ENCODE peak calls at places on chromosomes 6 and 20, in five cellular contexts. N is fibroblast of pulmonary artery, T is B cell, D is A549, G is BE2C. X is an unnamed sample.

GRCh38 chr6:51569594-51569993 is 517.8 kb downstream of the PKHD1 start:
- DNase-seq in D (no peak), G (peak), T (no peak), N (no peak), X (no peak)

GRCh38 chr6:21885532-21886089 is 292.1 kb downstream of the SOX4 start:
- DNase-seq in G (peak), D (peak), T (no peak), N (peak), X (peak)

GRCh38 chr6:12348530-12349511 is 58.7 kb downstream of the EDN1 start:
- DNase-seq in G (no peak), T (no peak), N (peak), D (peak), X (no peak)

GRCh38 chr6:113694278-113695077 is 162.7 kb upstream of the MARCKS start:
- DNase-seq in G (no peak), T (no peak), N (no peak), D (peak), X (no peak)

GRCh38 chr20:32465092-32465900 is 107.2 kb downstream of the ASXL1 start:
- DNase-seq in T (no peak), N (peak), G (peak), D (peak), X (peak)

GRCh38 chr20:9886227-9886626 is 47.4 kb upstream of the PAK5 start:
- DNase-seq in G (no peak), N (no peak), D (no peak), T (no peak), X (no peak)

GRCh38 chr6:9699890-9700289 is 715.0 kb downstream of the TFAP2A start:
- DNase-seq in G (no peak), D (no peak), N (no peak), T (no peak), X (no peak)

GRCh38 chr6:12801141-12801540 is 84.6 kb downstream of the PHACTR1 start:
- DNase-seq in G (no peak), T (no peak), D (no peak), N (peak), X (no peak)

GRCh38 chr6:155782320-155782730 is 326.7 kb upstream of the NOX3 start:
- DNase-seq in D (peak), T (no peak), G (no peak), N (peak), X (no peak)

GRCh38 chr20:50014570-50015562 is 32.1 kb downstream of the SNAI1 start:
- DNase-seq in G (peak), N (no peak), D (no peak), T (no peak), X (peak)

GRCh38 chr6:21648475-21649050 is 55.0 kb downstream of the SOX4 start:
- DNase-seq in G (no peak), T (no peak), D (no peak), N (no peak), X (no peak)

GRCh38 chr6:31414771-31415270 is 11.4 kb downstream of the MICA start:
- DNase-seq in T (no peak), G (no peak), N (no peak), D (no peak), X (no peak)

DNA sequence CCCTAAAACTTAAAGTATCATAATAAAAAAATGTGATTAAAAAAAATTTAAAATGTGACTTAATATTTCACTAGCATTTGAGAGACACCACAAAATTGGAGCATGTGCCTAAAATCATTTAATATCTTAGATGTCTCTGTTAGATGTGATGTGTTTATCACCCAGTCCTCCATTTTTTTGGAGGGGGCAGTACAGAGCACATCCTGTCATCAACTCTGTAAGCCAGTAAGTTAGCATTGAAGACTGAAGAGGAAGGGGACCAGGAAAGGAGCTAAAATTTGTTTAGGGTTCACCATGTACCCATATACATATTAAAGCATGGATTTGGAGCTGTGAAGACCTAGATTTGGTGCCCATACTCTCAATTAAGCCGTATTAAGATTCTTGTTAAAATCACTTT is 30.7 kb upstream of the ADIG start:
- DNase-seq in T (no peak), D (peak), N (no peak), G (no peak), X (no peak)
- TF ChIP-seq CTCF in T (no peak), D (no peak), N (no peak), G (peak), X (no peak)

GRCh38 chr20:41364236-41364855 is 2.3 kb downstream of the EMILIN3 start:
- DNase-seq in N (no peak), T (no peak), G (no peak), D (no peak), X (no peak)
- TF ChIP-seq CTCF in N (no peak), T (no peak), G (no peak), D (no peak), X (no peak)

DNA sequence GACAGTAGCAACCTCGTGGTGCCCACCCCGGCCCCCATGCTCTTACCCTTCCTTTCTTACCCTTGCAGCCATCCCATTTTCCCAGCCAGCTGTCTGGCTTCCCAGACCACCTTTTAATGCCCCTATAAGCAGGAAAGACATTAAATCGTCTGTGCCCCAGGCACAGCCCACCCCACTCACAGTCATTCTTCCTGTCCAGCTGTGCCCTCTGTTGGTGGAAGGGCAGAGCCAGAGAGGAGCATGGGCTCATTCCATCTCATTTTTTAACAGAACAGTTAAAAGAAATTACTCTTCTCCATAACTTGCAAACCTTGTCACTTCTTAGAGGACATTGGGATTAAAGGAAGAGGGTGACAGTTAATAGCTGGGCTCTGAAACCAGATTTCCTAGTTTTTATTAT is 240.5 kb downstream of the NRN1 start:
- DNase-seq in G (peak), T (peak), D (no peak), N (no peak), X (no peak)
- TF ChIP-seq CTCF in G (peak), T (no peak), D (no peak), N (peak), X (no peak)

GRCh38 chr6:134816780-134817179 is 133.1 kb downstream of the ALDH8A1 start:
- DNase-seq in N (no peak), G (no peak), D (no peak), T (no peak), X (no peak)

GRCh38 chr6:134821397-134821796 is 128.5 kb downstream of the ALDH8A1 start:
- DNase-seq in D (no peak), G (no peak), T (no peak), N (no peak), X (no peak)

GRCh38 chr6:134819858-134820495 is 129.9 kb downstream of the ALDH8A1 start:
- DNase-seq in D (no peak), G (no peak), T (no peak), N (no peak), X (no peak)

GRCh38 chr6:134817448-134817847 is 132.5 kb downstream of the ALDH8A1 start:
- DNase-seq in G (no peak), N (no peak), D (no peak), T (no peak), X (no peak)

DNA sequence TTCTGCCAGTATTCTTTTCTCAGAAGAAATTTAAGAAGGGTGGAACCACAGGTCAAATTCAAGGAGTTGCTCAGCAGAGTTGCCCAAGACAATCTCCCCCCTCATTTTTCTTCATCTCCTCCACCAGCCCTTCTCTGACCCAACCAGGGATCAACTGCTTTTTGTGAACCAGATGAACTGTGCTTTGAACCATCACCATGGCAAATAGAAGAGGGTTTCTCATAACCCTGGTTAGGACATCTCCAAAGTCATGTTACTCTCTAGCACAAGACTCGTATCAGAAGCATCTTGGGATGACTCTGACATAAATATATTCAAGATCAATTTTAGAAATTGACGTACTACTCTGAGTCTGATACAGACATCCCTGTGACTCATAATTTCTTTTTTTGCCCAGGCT is 130.7 kb downstream of the ALDH8A1 start:
- DNase-seq in G (no peak), N (no peak), T (no peak), D (no peak), X (no peak)
- TF ChIP-seq CTCF in G (no peak), N (no peak), T (no peak), D (no peak), X (no peak)

GRCh38 chr6:116280161-116280959 is 630 bp upstream of the TSPYL1 start:
- DNase-seq in N (peak), D (no peak), T (no peak), G (no peak), X (no peak)
- TF ChIP-seq CTCF in N (no peak), D (no peak), T (no peak), G (no peak), X (no peak)

GRCh38 chr20:63579017-63579705 is 5.1 kb upstream of the HELZ2 start:
- DNase-seq in G (no peak), N (no peak), D (no peak), T (no peak), X (no peak)

GRCh38 chr20:63577317-63577894 is 3.4 kb upstream of the HELZ2 start:
- DNase-seq in D (no peak), T (no peak), G (peak), N (no peak), X (no peak)

GRCh38 chr20:63580796-63581461 is 6.9 kb upstream of the HELZ2 start:
- DNase-seq in G (peak), D (peak), T (peak), N (peak), X (peak)

GRCh38 chr20:63576311-63576710 is 2.3 kb upstream of the HELZ2 start:
- DNase-seq in T (no peak), D (no peak), G (no peak), N (no peak), X (no peak)

DNA sequence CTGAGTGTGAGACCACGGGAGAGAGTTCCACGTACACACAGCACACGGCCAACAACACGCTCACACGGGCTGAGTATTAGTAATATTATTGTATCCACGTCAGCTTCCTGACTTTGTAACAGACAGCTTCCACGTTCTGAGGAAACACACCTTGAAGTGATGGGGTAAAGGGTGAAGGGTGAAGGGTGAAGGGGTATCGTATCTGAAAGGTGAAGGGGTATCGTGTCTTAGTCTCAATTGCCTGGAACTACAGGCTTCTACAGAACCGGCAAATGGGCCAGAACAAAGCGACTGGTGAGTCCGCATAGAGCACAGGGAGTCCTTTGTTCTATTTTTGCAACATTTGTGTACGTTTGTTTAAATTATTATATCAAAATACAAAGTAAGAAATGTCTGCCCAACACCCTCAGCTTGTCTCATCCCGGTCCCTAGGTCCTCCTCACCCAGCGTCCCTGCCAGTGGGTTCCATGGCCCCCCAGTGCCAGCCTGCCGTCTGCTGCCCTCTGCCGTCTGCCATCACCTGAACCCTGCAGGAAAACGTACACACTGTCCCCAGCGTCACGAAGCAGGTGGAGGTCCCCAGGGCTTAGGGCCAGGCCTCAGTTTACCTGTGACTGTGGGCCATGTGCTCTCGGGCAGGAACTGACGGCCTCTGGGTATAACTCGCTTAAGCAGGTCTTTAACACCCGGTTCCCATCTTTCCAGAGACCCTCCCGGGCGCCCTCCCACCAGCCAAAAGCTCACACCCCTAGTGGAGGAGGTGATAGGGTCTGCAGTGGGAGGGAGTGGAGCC is 4.4 kb upstream of the HELZ2 start:
- DNase-seq in N (no peak), G (no peak), T (no peak), D (no peak), X (no peak)
- TF ChIP-seq CTCF in N (no peak), G (no peak), T (peak), D (no peak), X (no peak)

GRCh38 chr20:63706852-63707557 is 771 bp downstream of the ARFRP1 start:
- DNase-seq in D (no peak), T (peak), N (peak), G (peak), X (peak)

GRCh38 chr20:63706027-63706695 is 1.6 kb downstream of the ARFRP1 start:
- DNase-seq in G (no peak), N (no peak), D (no peak), T (peak), X (no peak)

GRCh38 chr20:63708301-63709148 is 686 bp downstream of the ZGPAT start:
- DNase-seq in G (peak), N (no peak), D (no peak), T (no peak), X (no peak)

GRCh38 chr20:63709149-63709527 is 1.3 kb downstream of the ZGPAT start:
- DNase-seq in D (no peak), T (peak), G (no peak), N (no peak), X (no peak)

GRCh38 chr20:63707558-63708300 is at the start of the genes ARFRP1 and ZGPAT:
- DNase-seq in D (peak), G (peak), N (peak), T (peak), X (peak)
- TF ChIP-seq CTCF in D (no peak), G (no peak), N (no peak), T (no peak), X (no peak)

GRCh38 chr20:25296094-25297093 is 48.5 kb downstream of the PYGB start:
- DNase-seq in N (no peak), D (peak), T (no peak), G (peak), X (no peak)
- TF ChIP-seq CTCF in N (peak), D (peak), T (peak), G (peak), X (peak)

GRCh38 chr6:35025241-35026188 is 115.6 kb downstream of the TCP11 start:
- DNase-seq in G (no peak), T (no peak), D (no peak), N (no peak), X (no peak)
- TF ChIP-seq CTCF in G (no peak), T (no peak), D (no peak), N (peak), X (no peak)

GRCh38 chr20:46289416-46289815 is 18.9 kb downstream of the CDH22 start:
- DNase-seq in N (no peak), D (no peak), G (peak), T (no peak), X (no peak)
- TF ChIP-seq CTCF in N (no peak), D (no peak), G (no peak), T (no peak), X (no peak)

X was measured in nephron progenitor cell.